ENCODE peak calls at places on chromosomes 11 and 22, in nine cellular contexts. D is NCI-H1105 treated with DMSO at 0.1 percent for 48 hours; A is activated T-helper 1 cell treated with anti-CD3 and anti-CD28 coated beads, Interleukin-12 subunit alpha, Interleukin-12 subunit beta, Interleukin-2, Interleukin-4 antibody, amounts not matched to agents 30 ng/mL and 10 ng/mL and 1 ng/mL, durations not matched to agents 14 hours and 24 hours and 36 hours; B is IMR-90; T is body of pancreas; W is activated effector memory CD4-positive, alpha-beta T cell treated with anti-CD3 and anti-CD28 coated beads, Interleukin-2, amount 50 U/mL, for 16 hours; V is astrocyte of the cerebellum; O is CD8-positive, alpha-beta memory T cell; Z is DMS153. R is an unnamed sample.

GRCh38 chr11:72343159-72343756 is 91.1 kb downstream of the CLPB start:
- DNase-seq in D (no peak), A (no peak), B (no peak), T (no peak), W (no peak), V (no peak), O (no peak), Z (no peak), R (no peak)

GRCh38 chr22:17777005-17777716 is 2.9 kb upstream of the BID start:
- DNase-seq in D (no peak), A (peak; percentile 71), B (no peak), T (peak; percentile 53), W (peak; percentile 85), V (no peak), O (peak; percentile 84), Z (no peak), R (no peak)

GRCh38 chr11:124108158-124108557 is 7.1 kb upstream of the VWA5A start:
- DNase-seq in D (peak; percentile 23), A (no peak), B (peak; percentile 15), T (peak; percentile 14), W (no peak), V (peak; percentile 13), O (no peak), Z (peak; percentile 27), R (peak; percentile 37)

GRCh38 chr11:78000193-78000592 is 5.7 kb upstream of the INTS4 start:
- DNase-seq in D (peak; percentile 92), A (peak; percentile 25), B (peak; percentile 77), T (peak; percentile 75), W (peak; percentile 75), V (peak; percentile 70), O (peak; percentile 52), Z (peak; percentile 86), R (peak; percentile 51)

GRCh38 chr22:43706151-43706550 is 106.0 kb downstream of the EFCAB6 start:
- DNase-seq in D (no peak), A (no peak), B (no peak), T (no peak), W (no peak), V (no peak), O (no peak), Z (no peak), R (no peak)

GRCh38 chr11:95652002-95652472 is 137.5 kb downstream of the FAM76B start:
- DNase-seq in D (peak; percentile 93), A (no peak), B (no peak), T (peak; percentile 3), W (no peak), V (no peak), O (no peak), Z (peak; percentile 37), R (no peak)

GRCh38 chr22:19704355-19705015 is 9.8 kb upstream of the SEPTIN5 start:
- DNase-seq in D (no peak), A (no peak), B (no peak), T (no peak), W (peak; percentile 44), V (no peak), O (no peak), Z (no peak), R (no peak)

GRCh38 chr11:71065794-71066193 is 186.6 kb downstream of the SHANK2 start:
- DNase-seq in D (no peak), A (no peak), B (no peak), T (no peak), W (no peak), V (no peak), O (no peak), Z (no peak), R (no peak)

GRCh38 chr22:21672107-21672629 is 6.4 kb downstream of the PPIL2 start:
- DNase-seq in D (no peak), A (no peak), B (no peak), T (no peak), W (no peak), V (no peak), O (no peak), Z (no peak), R (no peak)

GRCh38 chr22:37809672-37810333 is 2.1 kb downstream of the GCAT start:
- DNase-seq in D (no peak), A (no peak), B (no peak), T (peak; percentile 92), W (no peak), V (no peak), O (no peak), Z (no peak), R (no peak)

GRCh38 chr22:38755155-38755910 is 465 bp downstream of the SUN2 start:
- DNase-seq in D (no peak), A (peak; percentile 64), B (peak; percentile 48), T (peak; percentile 97), W (peak; percentile 86), V (no peak), O (peak; percentile 71), Z (no peak), R (no peak)

GRCh38 chr11:6667733-6668374 is 12.2 kb upstream of the DCHS1 start:
- DNase-seq in D (peak; percentile 24), A (peak; percentile 55), B (peak; percentile 24), T (peak; percentile 13), W (peak; percentile 69), V (peak; percentile 18), O (no peak), Z (no peak), R (no peak)

GRCh38 chr11:12853652-12854296 is 155.3 kb upstream of the RASSF10 start:
- DNase-seq in D (no peak), A (no peak), B (peak; percentile 64), T (peak; percentile 92), W (no peak), V (no peak), O (no peak), Z (no peak), R (no peak)